ENCODE peak calls at places on chromosomes 7 and 10, in eight cellular contexts. G, U, E, Q, Z, C, O and T are unnamed samples.

GRCh38 chr7:55172881-55173609 is 154.2 kb downstream of the EGFR start:
- DNase-seq in G (no peak), U (no peak), E (peak; percentile 54), Q (no peak), Z (no peak), C (no peak), O (no peak), T (no peak)

GRCh38 chr7:36208997-36209813 is 56.2 kb downstream of the EEPD1 start:
- DNase-seq in G (no peak), U (peak; percentile 38), E (no peak), Q (no peak), Z (no peak), C (no peak), O (no peak), T (no peak)

GRCh38 chr7:115940462-115941060 is 90.0 kb downstream of the TFEC start:
- DNase-seq in G (no peak), U (no peak), E (no peak), Q (no peak), Z (no peak), C (no peak), O (no peak), T (no peak)

GRCh38 chr10:61452655-61453641 is at the start of gene TMEM26:
- DNase-seq in G (peak; percentile 28), U (peak; percentile 42), E (no peak), Q (peak; percentile 37), Z (peak; percentile 32), C (no peak), O (no peak), T (peak; percentile 51)

GRCh38 chr10:124436191-124436638 is 13.6 kb downstream of the NKX1-2 start:
- DNase-seq in G (no peak), U (no peak), E (no peak), Q (no peak), Z (no peak), C (no peak), O (no peak), T (no peak)

GRCh38 chr7:41501016-41501415 is 201.9 kb downstream of the INHBA start:
- DNase-seq in G (no peak), U (no peak), E (no peak), Q (peak; percentile 39), Z (no peak), C (no peak), O (no peak), T (no peak)

GRCh38 chr10:103789141-103789540 is 66.2 kb downstream of the SH3PXD2A start:
- DNase-seq in G (no peak), U (no peak), E (no peak), Q (no peak), Z (no peak), C (no peak), O (no peak), T (no peak)

GRCh38 chr10:112491144-112491543 is 44.1 kb downstream of the VTI1A start:
- DNase-seq in G (no peak), U (peak; percentile 31), E (no peak), Q (peak; percentile 24), Z (no peak), C (no peak), O (no peak), T (peak; percentile 18)

GRCh38 chr7:131011976-131012375 is 278.0 kb upstream of the KLF14 start:
- DNase-seq in G (no peak), U (peak; percentile 93), E (no peak), Q (peak; percentile 77), Z (peak; percentile 30), C (no peak), O (no peak), T (no peak)

GRCh38 chr7:134114992-134115391 is 12.1 kb upstream of the LRGUK start:
- DNase-seq in G (no peak), U (no peak), E (no peak), Q (no peak), Z (peak; percentile 26), C (no peak), O (no peak), T (no peak)

GRCh38 chr7:129781856-129782256 is 170.3 kb downstream of the NRF1 start:
- DNase-seq in G (no peak), U (no peak), E (no peak), Q (no peak), Z (no peak), C (no peak), O (no peak), T (no peak)

GRCh38 chr7:142797342-142797798 is 26.6 kb downstream of the PRSS2 start:
- DNase-seq in G (no peak), U (no peak), E (no peak), Q (no peak), Z (no peak), C (no peak), O (no peak), T (no peak)

GRCh38 chr10:123909866-123910265 is 18.3 kb upstream of the CPXM2 start:
- DNase-seq in G (no peak), U (no peak), E (no peak), Q (no peak), Z (no peak), C (no peak), O (no peak), T (no peak)

GRCh38 chr10:117537436-117537903 is 5.1 kb upstream of the EMX2 start:
- DNase-seq in G (no peak), U (peak; percentile 41), E (no peak), Q (no peak), Z (peak; percentile 30), C (no peak), O (no peak), T (peak; percentile 40)

DNA sequence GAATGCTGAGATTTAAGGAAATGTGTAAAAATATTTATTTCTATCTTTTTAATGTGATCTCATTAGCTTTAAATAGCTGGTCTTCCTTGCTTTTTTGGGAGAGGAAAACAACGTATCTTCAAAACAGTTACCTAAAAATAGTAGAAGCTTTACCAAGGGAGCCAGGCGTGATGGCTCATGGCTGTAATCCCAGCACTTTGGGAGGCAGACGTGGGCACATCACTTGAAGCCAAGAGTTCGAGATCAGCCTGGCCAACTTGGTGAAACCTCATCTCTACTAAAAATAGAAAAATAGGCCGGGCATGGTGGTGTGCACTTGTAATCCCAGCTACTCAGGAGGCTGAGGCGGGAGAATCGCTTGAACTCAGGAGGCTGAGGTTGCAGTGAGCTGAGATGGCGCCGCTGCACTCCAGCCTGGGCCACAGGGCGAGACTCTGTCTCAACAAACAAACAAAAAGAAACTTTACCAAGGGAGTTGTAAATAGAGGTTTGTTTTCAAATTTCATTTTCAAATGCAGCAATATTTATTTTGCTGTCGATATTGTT is 48.4 kb upstream of the ITGB1 start:
- DNase-seq in G (no peak), U (no peak), E (no peak), Q (no peak), Z (no peak), C (no peak), O (no peak), T (no peak)
- H3K4me3 ChIP-seq in G (peak overlapping the region; percentile 57), U (peak overlapping the region; percentile 81), E (no peak overlapping the region), Q (no peak overlapping the region), Z (no peak overlapping the region), C (no peak overlapping the region), O (no peak overlapping the region), T (no peak overlapping the region)

DNA sequence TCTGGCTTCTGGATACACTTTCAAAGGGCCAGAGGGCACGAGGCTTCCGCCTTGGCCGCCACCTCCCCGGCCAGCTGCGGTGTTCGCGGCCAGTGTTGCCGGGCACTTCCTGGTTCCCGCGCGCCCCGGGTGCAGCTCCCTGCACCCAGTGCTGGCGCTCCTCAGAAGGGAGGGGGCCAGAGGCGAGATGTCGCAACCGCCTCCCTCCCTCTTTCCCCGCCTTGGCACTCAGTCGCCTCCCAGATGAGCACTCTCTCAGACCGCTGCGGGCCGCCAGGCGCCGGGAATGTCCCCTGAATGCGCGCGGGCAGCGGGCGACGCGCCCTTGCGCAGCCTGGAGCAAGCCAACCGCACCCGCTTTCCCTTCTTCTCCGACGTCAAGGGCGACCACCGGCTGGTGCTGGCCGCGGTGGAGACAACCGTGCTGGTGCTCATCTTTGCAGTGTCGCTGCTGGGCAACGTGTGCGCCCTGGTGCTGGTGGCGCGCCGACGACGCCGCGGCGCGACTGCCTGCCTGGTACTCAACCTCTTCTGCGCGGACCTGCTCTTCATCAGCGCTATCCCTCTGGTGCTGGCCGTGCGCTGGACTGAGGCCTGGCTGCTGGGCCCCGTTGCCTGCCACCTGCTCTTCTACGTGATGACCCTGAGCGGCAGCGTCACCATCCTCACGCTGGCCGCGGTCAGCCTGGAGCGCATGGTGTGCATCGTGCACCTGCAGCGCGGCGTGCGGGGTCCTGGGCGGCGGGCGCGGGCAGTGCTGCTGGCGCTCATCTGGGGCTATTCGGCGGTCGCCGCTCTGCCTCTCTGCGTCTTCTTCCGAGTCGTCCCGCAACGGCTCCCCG is at the start of gene FFAR4:
- DNase-seq in G (peak; percentile 43), U (peak; percentile 40), E (peak; percentile 85), Q (no peak), Z (no peak), C (no peak), O (no peak), T (peak; percentile 8)
- H3K4me3 ChIP-seq in G (peak within 1 kb of the TSS; percentile 24), U (peak within 1 kb of the TSS; percentile 52), E (peak within 1 kb of the TSS; percentile 40), Q (no peak within 1 kb of the TSS), Z (no peak within 1 kb of the TSS), C (no peak within 1 kb of the TSS), O (no peak within 1 kb of the TSS), T (peak within 1 kb of the TSS; percentile 20)

DNA sequence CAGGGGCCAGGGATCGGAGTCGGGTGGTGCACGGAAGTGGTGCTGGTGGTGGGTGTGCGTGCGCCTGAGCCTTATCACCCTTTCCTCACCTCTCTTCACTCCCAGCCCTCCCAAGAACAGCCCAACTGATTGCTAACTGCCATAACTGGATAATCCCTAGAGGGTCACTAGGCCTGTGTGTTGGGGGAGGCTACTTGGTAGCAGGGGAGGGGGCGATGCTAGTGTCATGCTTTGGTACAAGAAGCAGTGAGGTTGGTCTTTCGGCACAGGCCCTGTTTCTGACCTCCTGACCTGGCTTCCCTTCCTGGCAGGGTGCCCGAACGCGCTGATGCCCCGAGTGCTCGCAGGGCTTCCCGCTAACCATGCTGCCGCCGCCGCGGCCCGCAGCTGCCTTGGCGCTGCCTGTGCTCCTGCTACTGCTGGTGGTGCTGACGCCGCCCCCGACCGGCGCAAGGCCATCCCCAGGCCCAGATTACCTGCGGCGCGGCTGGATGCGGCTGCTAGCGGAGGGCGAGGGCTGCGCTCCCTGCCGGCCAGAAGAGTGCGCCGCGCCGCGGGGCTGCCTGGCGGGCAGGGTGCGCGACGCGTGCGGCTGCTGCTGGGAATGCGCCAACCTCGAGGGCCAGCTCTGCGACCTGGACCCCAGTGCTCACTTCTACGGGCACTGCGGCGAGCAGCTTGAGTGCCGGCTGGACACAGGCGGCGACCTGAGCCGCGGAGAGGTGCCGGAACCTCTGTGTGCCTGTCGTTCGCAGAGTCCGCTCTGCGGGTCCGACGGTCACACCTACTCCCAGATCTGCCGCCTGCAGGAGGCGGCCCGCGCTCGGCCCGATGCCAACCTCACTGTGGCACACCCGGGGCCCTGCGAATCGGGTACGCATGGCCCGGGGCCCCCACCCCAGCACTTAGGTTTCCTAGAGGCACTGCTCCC is 707 bp downstream of the KAZALD1 start:
- DNase-seq in G (no peak), U (peak; percentile 54), E (peak; percentile 87), Q (no peak), Z (peak; percentile 78), C (no peak), O (no peak), T (peak; percentile 59)
- H3K4me3 ChIP-seq in G (peak overlapping the region; percentile 65), U (peak overlapping the region; percentile 94), E (peak overlapping the region; percentile 81), Q (peak overlapping the region; percentile 67), Z (peak overlapping the region; percentile 53), C (peak overlapping the region; percentile 86), O (peak overlapping the region; percentile 30), T (peak overlapping the region; percentile 54)

DNA sequence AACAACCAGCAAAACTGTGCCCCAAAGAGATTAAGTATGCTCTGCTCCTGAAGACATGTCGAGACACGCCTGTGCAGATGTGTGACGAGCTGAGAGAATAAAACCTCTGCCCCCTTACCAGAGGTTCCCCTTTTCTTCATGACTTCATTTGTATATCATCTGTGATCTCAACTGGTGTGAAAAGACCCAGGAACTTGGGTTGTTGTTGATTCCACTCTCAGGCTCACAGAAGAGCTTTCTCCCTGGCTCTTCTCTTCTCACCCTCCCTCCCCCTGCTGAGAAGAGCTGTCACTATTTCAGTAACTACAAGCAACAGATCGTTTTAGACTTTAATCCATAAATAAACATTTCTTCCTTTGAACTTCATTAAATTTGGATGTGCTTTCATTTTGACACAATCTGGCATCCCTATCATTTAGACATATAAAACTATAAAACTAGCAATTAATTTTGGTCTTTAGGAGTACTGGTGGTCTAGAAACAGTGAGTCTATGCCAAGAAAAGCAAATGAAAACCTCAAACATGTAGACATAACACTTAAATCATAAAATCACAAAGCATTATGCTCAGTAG is 179.3 kb upstream of the FZD8 start:
- DNase-seq in G (no peak), U (no peak), E (no peak), Q (peak; percentile 64), Z (no peak), C (no peak), O (no peak), T (no peak)
- H3K4me3 ChIP-seq in G (no peak overlapping the region), U (no peak overlapping the region), E (no peak overlapping the region), Q (no peak overlapping the region), Z (no peak overlapping the region), C (no peak overlapping the region), O (no peak overlapping the region), T (no peak overlapping the region)